ENCODE peak calls at places on chromosomes 6 and 20, in four cellular contexts. T, V, P and O are unnamed samples. For H3K9me3, the result is how much of the 10 kb centered on the place peaks cover.

GRCh38 chr6:47440722-47441121 is 36.9 kb upstream of the CD2AP start:
- DNase-seq in T (no peak), V (no peak), P (no peak), O (no peak)

GRCh38 chr6:116040980-116041379 is 19.7 kb downstream of the FRK start:
- DNase-seq in T (no peak), V (no peak), P (no peak), O (no peak)

GRCh38 chr6:13653296-13653695 is 38.2 kb downstream of the NOL7 start:
- DNase-seq in T (no peak), V (no peak), P (no peak), O (no peak)

GRCh38 chr20:25269057-25269832 is 21.4 kb downstream of the PYGB start:
- DNase-seq in T (no peak), V (no peak), P (no peak), O (peak)

GRCh38 chr6:104462811-104463599 is 396.7 kb downstream of the HACE1 start:
- DNase-seq in T (no peak), V (peak), P (no peak), O (no peak)

GRCh38 chr20:34639755-34640222 is 37.1 kb downstream of the PIGU start:
- DNase-seq in T (no peak), V (no peak), P (no peak), O (no peak)

GRCh38 chr6:36634317-36634716 is 40.2 kb downstream of the SRSF3 start:
- DNase-seq in T (no peak), V (peak), P (no peak), O (no peak)

GRCh38 chr20:51536116-51537069 is 6.1 kb downstream of the NFATC2 start:
- DNase-seq in T (no peak), V (no peak), P (no peak), O (no peak)

GRCh38 chr6:152124432-152125074 is 317.1 kb downstream of the ESR1 start:
- DNase-seq in T (no peak), V (peak), P (no peak), O (no peak)

GRCh38 chr20:47586648-47587306 is 85.1 kb downstream of the NCOA3 start:
- DNase-seq in T (no peak), V (peak), P (no peak), O (no peak)

GRCh38 chr6:31740397-31741223 is 805 bp downstream of the MSH5 start:
- DNase-seq in T (no peak), V (no peak), P (peak), O (no peak)

GRCh38 chr20:57433658-57434389 is 42.6 kb downstream of the RBM38 start:
- DNase-seq in T (no peak), V (no peak), P (no peak), O (no peak)

GRCh38 chr20:44627364-44628010 is 24.0 kb downstream of the ADA start:
- DNase-seq in T (no peak), V (no peak), P (no peak), O (no peak)

GRCh38 chr20:48605364-48606116 is 222.3 kb downstream of the PREX1 start:
- DNase-seq in T (no peak), V (no peak), P (no peak), O (peak)

GRCh38 chr20:21251278-21251677 is 51.9 kb upstream of the XRN2 start:
- DNase-seq in T (no peak), V (peak), P (no peak), O (no peak)

GRCh38 chr6:132498638-132499037 is 14.3 kb downstream of the STX7 start:
- DNase-seq in T (no peak), V (no peak), P (no peak), O (no peak)

DNA sequence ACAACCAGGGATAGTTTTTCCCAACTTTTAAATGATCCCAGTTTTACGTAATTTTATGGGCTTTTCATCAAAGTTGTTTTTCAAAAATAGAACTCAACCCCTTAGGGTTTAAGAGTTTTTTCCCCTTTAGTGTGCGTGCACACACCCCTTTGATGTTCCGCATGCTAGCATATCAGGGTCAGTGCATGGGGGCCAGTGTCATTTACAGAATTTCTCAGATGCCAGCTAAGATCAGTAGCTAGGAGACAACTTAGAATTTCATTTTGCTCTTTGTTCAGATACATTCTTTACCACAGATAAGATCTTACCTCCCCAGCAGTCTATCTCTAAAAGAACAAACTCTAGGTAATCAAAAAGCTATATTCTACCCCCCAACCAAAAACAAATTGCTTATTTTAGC is 238.5 kb upstream of the SASH1 start:
- DNase-seq in T (no peak), V (no peak), P (no peak), O (no peak)
- H3K9me3 ChIP-seq in T (under half), V (under half), P (under half), O (under half)

GRCh38 chr6:34914358-34914757 is 25.3 kb downstream of the ANKS1A start:
- DNase-seq in T (no peak), V (no peak), P (no peak), O (no peak)
- H3K27ac ChIP-seq in T (no peak), V (no peak), P (no peak), O (no peak)

DNA sequence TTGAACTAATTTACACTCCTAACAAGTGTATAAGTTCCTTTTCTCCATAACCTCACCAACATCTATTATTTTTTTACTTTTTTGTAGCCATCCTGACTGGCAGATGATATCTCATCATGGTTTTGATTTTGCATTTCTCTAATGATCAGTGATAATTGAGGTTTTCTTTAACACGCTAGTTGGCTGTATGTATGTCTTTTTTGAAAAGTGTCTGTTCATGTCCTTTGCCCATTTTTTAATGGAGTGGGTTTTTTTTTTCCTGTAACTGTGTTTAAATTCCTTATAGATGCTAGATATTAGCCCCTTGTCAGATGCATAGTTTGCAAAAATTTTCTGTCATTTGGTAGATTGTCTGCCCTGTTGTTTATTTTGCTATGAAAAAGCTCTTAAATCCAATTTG is 39.6 kb upstream of the TRIM39 start:
- DNase-seq in T (no peak), V (no peak), P (no peak), O (no peak)
- H3K9me3 ChIP-seq in T (under half), V (under half), P (under half), O (under half)

GRCh38 chr20:39849664-39850063 is 839.4 kb downstream of the MAFB start:
- DNase-seq in T (peak), V (peak), P (peak), O (peak)
- H3K27ac ChIP-seq in T (no peak), V (no peak), P (no peak), O (peak)

GRCh38 chr6:170210651-170211403 is 80.1 kb downstream of the DLL1 start:
- DNase-seq in T (no peak), V (no peak), P (no peak), O (no peak)
- H3K9me3 ChIP-seq in T (under half), V (under half), P (under half), O (under half)

DNA sequence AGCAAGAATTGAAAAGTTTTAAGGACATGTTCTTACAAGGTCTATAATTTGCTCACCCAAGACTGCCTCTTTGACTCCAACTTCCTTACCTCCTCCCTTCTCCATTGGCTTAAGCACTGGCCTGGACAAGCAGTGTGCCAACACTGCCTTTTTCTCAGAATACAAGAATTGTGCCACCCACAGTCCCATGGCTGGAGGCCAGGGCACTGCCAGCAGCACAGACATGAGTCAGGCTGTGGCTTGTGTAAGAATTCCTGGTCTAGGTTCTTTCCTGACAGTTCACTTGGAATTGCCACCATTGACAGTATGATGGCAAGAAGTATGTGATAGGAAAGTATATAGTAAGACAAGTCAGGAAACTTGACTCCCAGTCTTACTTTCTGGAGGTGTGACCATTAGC is 202.7 kb upstream of the MARCKS start:
- DNase-seq in T (peak), V (peak), P (peak), O (peak)
- H3K27ac ChIP-seq in T (no peak), V (no peak), P (no peak), O (peak)